ENCODE peak calls at places on chromosome 3, in four cellular contexts. One of them, this sample, is unnamed.

GRCh38 chr3:98580774-98581365 is 12.5 kb downstream of the CPOX start:
- DNase-seq in GM12878: no peak
- DNase-seq in HepG2: no peak
- DNase-seq in K562: no peak
- DNase-seq in this sample: no peak

GRCh38 chr3:156455839-156456238 is 99.1 kb downstream of the SSR3 start:
- DNase-seq in HepG2: peak
- DNase-seq in GM12878: no peak
- DNase-seq in K562: peak
- DNase-seq in this sample: no peak

GRCh38 chr3:111794701-111795100 is 64.4 kb upstream of the PHLDB2 start:
- DNase-seq in K562: no peak
- DNase-seq in HepG2: no peak
- DNase-seq in GM12878: no peak
- DNase-seq in this sample: no peak

GRCh38 chr3:18019178-18019530 is 276.7 kb upstream of the TBC1D5 start:
- DNase-seq in GM12878: no peak
- DNase-seq in K562: no peak
- DNase-seq in HepG2: no peak
- DNase-seq in this sample: no peak

GRCh38 chr3:8745619-8746370 is 12.2 kb downstream of the CAV3 start:
- DNase-seq in HepG2: no peak
- DNase-seq in K562: no peak
- DNase-seq in GM12878: no peak
- DNase-seq in this sample: no peak

GRCh38 chr3:106029941-106030619 is 161.3 kb upstream of the CBLB start:
- DNase-seq in GM12878: no peak
- DNase-seq in HepG2: no peak
- DNase-seq in K562: no peak
- DNase-seq in this sample: no peak

GRCh38 chr3:196965112-196965803 is 3.4 kb downstream of the PIGZ start:
- DNase-seq in K562: no peak
- DNase-seq in HepG2: no peak
- DNase-seq in GM12878: no peak
- DNase-seq in this sample: no peak

GRCh38 chr3:30206051-30206450 is 400.4 kb upstream of the TGFBR2 start:
- DNase-seq in GM12878: no peak
- DNase-seq in HepG2: no peak
- DNase-seq in K562: no peak
- DNase-seq in this sample: no peak

GRCh38 chr3:96813134-96813819 is 1.1 kb upstream of the EPHA6 start:
- DNase-seq in K562: no peak
- DNase-seq in GM12878: peak
- DNase-seq in HepG2: peak
- DNase-seq in this sample: peak

GRCh38 chr3:177615015-177615414 is 417.7 kb upstream of the TBL1XR1 start:
- DNase-seq in HepG2: peak
- DNase-seq in K562: peak
- DNase-seq in GM12878: no peak
- DNase-seq in this sample: no peak

GRCh38 chr3:12139111-12139511 is 19.6 kb downstream of the TIMP4 start:
- DNase-seq in GM12878: no peak
- DNase-seq in K562: no peak
- DNase-seq in HepG2: peak
- DNase-seq in this sample: peak

GRCh38 chr3:58521917-58522680 is 14.9 kb downstream of the ACOX2 start:
- DNase-seq in HepG2: peak
- DNase-seq in K562: no peak
- DNase-seq in GM12878: no peak
- DNase-seq in this sample: no peak

GRCh38 chr3:52926556-52926955 is 29.2 kb upstream of the STIMATE start:
- DNase-seq in K562: no peak
- DNase-seq in HepG2: no peak
- DNase-seq in GM12878: no peak
- DNase-seq in this sample: no peak

GRCh38 chr3:108053025-108053424 is 37.8 kb downstream of the CD47 start:
- DNase-seq in HepG2: no peak
- DNase-seq in GM12878: no peak
- DNase-seq in K562: no peak
- DNase-seq in this sample: no peak

GRCh38 chr3:73036694-73037368 is 24.6 kb upstream of the EBLN2 start:
- DNase-seq in K562: no peak
- DNase-seq in GM12878: no peak
- DNase-seq in HepG2: no peak
- DNase-seq in this sample: no peak
- TF ChIP-seq FOXK2 in K562: no peak
- TF ChIP-seq FOXK2 in GM12878: no peak
- TF ChIP-seq FOXK2 in HepG2: no peak
- TF ChIP-seq FOXK2 in this sample: no peak

GRCh38 chr3:46667061-46667621 is 26.3 kb downstream of the ALS2CL start:
- DNase-seq in GM12878: no peak
- DNase-seq in K562: no peak
- DNase-seq in HepG2: no peak
- DNase-seq in this sample: no peak
- TF ChIP-seq FOXK2 in GM12878: no peak
- TF ChIP-seq FOXK2 in K562: no peak
- TF ChIP-seq FOXK2 in HepG2: no peak
- TF ChIP-seq FOXK2 in this sample: no peak

GRCh38 chr3:165382672-165383071 is 186.5 kb upstream of the SLITRK3 start:
- DNase-seq in HepG2: no peak
- DNase-seq in GM12878: no peak
- DNase-seq in K562: no peak
- DNase-seq in this sample: no peak
- TF ChIP-seq FOXK2 in HepG2: no peak
- TF ChIP-seq FOXK2 in GM12878: no peak
- TF ChIP-seq FOXK2 in K562: no peak
- TF ChIP-seq FOXK2 in this sample: no peak

GRCh38 chr3:134333522-134334181 is 40.6 kb downstream of the AMOTL2 start:
- DNase-seq in GM12878: no peak
- DNase-seq in HepG2: peak
- DNase-seq in K562: no peak
- DNase-seq in this sample: peak
- TF ChIP-seq FOXK2 in GM12878: no peak
- TF ChIP-seq FOXK2 in HepG2: no peak
- TF ChIP-seq FOXK2 in K562: no peak
- TF ChIP-seq FOXK2 in this sample: no peak

GRCh38 chr3:181724432-181724740 is 12.7 kb downstream of the SOX2 start:
- DNase-seq in GM12878: no peak
- DNase-seq in HepG2: no peak
- DNase-seq in K562: no peak
- DNase-seq in this sample: no peak
- TF ChIP-seq FOXK2 in GM12878: no peak
- TF ChIP-seq FOXK2 in HepG2: no peak
- TF ChIP-seq FOXK2 in K562: no peak
- TF ChIP-seq FOXK2 in this sample: no peak

GRCh38 chr3:139238281-139239030 is 105.4 kb upstream of the MRPS22 start:
- DNase-seq in K562: no peak
- DNase-seq in HepG2: no peak
- DNase-seq in GM12878: no peak
- DNase-seq in this sample: no peak
- TF ChIP-seq FOXK2 in K562: no peak
- TF ChIP-seq FOXK2 in HepG2: no peak
- TF ChIP-seq FOXK2 in GM12878: no peak
- TF ChIP-seq FOXK2 in this sample: no peak

GRCh38 chr3:47291158-47291753 is 8.5 kb downstream of the KLHL18 start:
- DNase-seq in HepG2: no peak
- DNase-seq in K562: no peak
- DNase-seq in GM12878: no peak
- DNase-seq in this sample: no peak

GRCh38 chr3:47293822-47294221 is 11.1 kb downstream of the KLHL18 start:
- DNase-seq in K562: no peak
- DNase-seq in HepG2: no peak
- DNase-seq in GM12878: no peak
- DNase-seq in this sample: no peak

GRCh38 chr3:47283596-47284364 is 1.0 kb downstream of the KLHL18 start:
- DNase-seq in HepG2: no peak
- DNase-seq in GM12878: no peak
- DNase-seq in K562: peak
- DNase-seq in this sample: no peak

GRCh38 chr3:47294392-47294791 is 11.6 kb downstream of the KLHL18 start:
- DNase-seq in K562: no peak
- DNase-seq in GM12878: no peak
- DNase-seq in HepG2: no peak
- DNase-seq in this sample: no peak

GRCh38 chr3:47288966-47289910 is 6.5 kb downstream of the KLHL18 start:
- DNase-seq in K562: no peak
- DNase-seq in GM12878: no peak
- DNase-seq in HepG2: no peak
- DNase-seq in this sample: no peak
- TF ChIP-seq FOXK2 in K562: no peak
- TF ChIP-seq FOXK2 in GM12878: no peak
- TF ChIP-seq FOXK2 in HepG2: no peak
- TF ChIP-seq FOXK2 in this sample: no peak

DNA sequence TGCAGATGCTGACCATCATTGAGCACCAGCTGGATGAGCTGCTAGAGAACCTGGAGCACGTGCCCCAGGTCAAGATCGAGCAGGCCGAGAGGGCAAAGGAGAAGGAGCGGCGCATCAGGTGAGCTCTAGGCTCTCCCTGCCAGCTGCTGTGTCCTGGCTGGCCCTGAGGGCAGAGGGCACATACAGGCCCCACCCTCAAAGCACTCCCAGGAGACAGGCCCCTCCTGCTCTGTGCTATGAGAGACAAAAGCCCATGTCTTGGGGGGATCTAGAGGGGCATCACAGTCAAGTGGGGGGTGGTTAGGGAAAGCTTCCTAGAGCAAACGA is 39.5 kb downstream of the CFAP100 start:
- DNase-seq in K562: no peak
- DNase-seq in HepG2: no peak
- DNase-seq in GM12878: no peak
- DNase-seq in this sample: no peak
- TF ChIP-seq FOXK2 in K562: no peak
- TF ChIP-seq FOXK2 in HepG2: no peak
- TF ChIP-seq FOXK2 in GM12878: no peak
- TF ChIP-seq FOXK2 in this sample: no peak